ENCODE peak calls at places on chromosomes 2 and 18, in ten cellular contexts. One of them, this sample, is unnamed.

GRCh38 chr2:67446504-67446911 is 49.4 kb downstream of the ETAA1 start:
- DNase-seq in mesothelial cell of epicardium: no peak
- DNase-seq in NCI-H748 treated with DMSO at 0.1 percent for 48 hours: peak
- DNase-seq in renal cortical epithelial cell: peak
- DNase-seq in RCC 7860: no peak
- DNase-seq in DMS 273 treated with DMSO at 0.1 percent for 48 hours: peak
- DNase-seq in sciatic nerve: no peak
- DNase-seq in A673: no peak
- DNase-seq in NCI-H69: peak
- DNase-seq in stimulated activated CD4-positive, alpha-beta T cell treated with anti-CD3 and anti-CD28 coated beads, Interleukin-1b, Interleukin-23, amount 100 ng/mL, for 1 hour: no peak
- DNase-seq in this sample: no peak

GRCh38 chr2:165639504-165639903 is 154.5 kb downstream of the GALNT3 start:
- DNase-seq in mesothelial cell of epicardium: no peak
- DNase-seq in NCI-H748 treated with DMSO at 0.1 percent for 48 hours: no peak
- DNase-seq in renal cortical epithelial cell: no peak
- DNase-seq in RCC 7860: no peak
- DNase-seq in DMS 273 treated with DMSO at 0.1 percent for 48 hours: no peak
- DNase-seq in sciatic nerve: no peak
- DNase-seq in A673: no peak
- DNase-seq in NCI-H69: no peak
- DNase-seq in stimulated activated CD4-positive, alpha-beta T cell treated with anti-CD3 and anti-CD28 coated beads, Interleukin-1b, Interleukin-23, amount 100 ng/mL, for 1 hour: no peak
- DNase-seq in this sample: no peak

GRCh38 chr2:133660511-133660910 is 92.2 kb upstream of the NCKAP5 start:
- DNase-seq in mesothelial cell of epicardium: no peak
- DNase-seq in NCI-H748 treated with DMSO at 0.1 percent for 48 hours: no peak
- DNase-seq in renal cortical epithelial cell: no peak
- DNase-seq in RCC 7860: no peak
- DNase-seq in DMS 273 treated with DMSO at 0.1 percent for 48 hours: no peak
- DNase-seq in sciatic nerve: no peak
- DNase-seq in A673: no peak
- DNase-seq in NCI-H69: no peak
- DNase-seq in stimulated activated CD4-positive, alpha-beta T cell treated with anti-CD3 and anti-CD28 coated beads, Interleukin-1b, Interleukin-23, amount 100 ng/mL, for 1 hour: no peak
- DNase-seq in this sample: no peak

GRCh38 chr2:184339966-184340365 is 258.4 kb upstream of the ZNF804A start:
- DNase-seq in mesothelial cell of epicardium: no peak
- DNase-seq in NCI-H748 treated with DMSO at 0.1 percent for 48 hours: no peak
- DNase-seq in renal cortical epithelial cell: no peak
- DNase-seq in RCC 7860: no peak
- DNase-seq in DMS 273 treated with DMSO at 0.1 percent for 48 hours: no peak
- DNase-seq in sciatic nerve: no peak
- DNase-seq in A673: peak
- DNase-seq in NCI-H69: no peak
- DNase-seq in stimulated activated CD4-positive, alpha-beta T cell treated with anti-CD3 and anti-CD28 coated beads, Interleukin-1b, Interleukin-23, amount 100 ng/mL, for 1 hour: no peak
- DNase-seq in this sample: no peak

GRCh38 chr18:77059294-77059916 is 73.2 kb downstream of the MBP start:
- DNase-seq in mesothelial cell of epicardium: no peak
- DNase-seq in NCI-H748 treated with DMSO at 0.1 percent for 48 hours: peak
- DNase-seq in renal cortical epithelial cell: peak
- DNase-seq in RCC 7860: peak
- DNase-seq in DMS 273 treated with DMSO at 0.1 percent for 48 hours: no peak
- DNase-seq in sciatic nerve: peak
- DNase-seq in A673: peak
- DNase-seq in NCI-H69: peak
- DNase-seq in stimulated activated CD4-positive, alpha-beta T cell treated with anti-CD3 and anti-CD28 coated beads, Interleukin-1b, Interleukin-23, amount 100 ng/mL, for 1 hour: no peak
- DNase-seq in this sample: no peak

GRCh38 chr2:172674034-172674967 is 61.3 kb upstream of the RAPGEF4 start:
- DNase-seq in mesothelial cell of epicardium: no peak
- DNase-seq in NCI-H748 treated with DMSO at 0.1 percent for 48 hours: no peak
- DNase-seq in renal cortical epithelial cell: no peak
- DNase-seq in RCC 7860: no peak
- DNase-seq in DMS 273 treated with DMSO at 0.1 percent for 48 hours: no peak
- DNase-seq in sciatic nerve: no peak
- DNase-seq in A673: peak
- DNase-seq in NCI-H69: no peak
- DNase-seq in stimulated activated CD4-positive, alpha-beta T cell treated with anti-CD3 and anti-CD28 coated beads, Interleukin-1b, Interleukin-23, amount 100 ng/mL, for 1 hour: no peak
- DNase-seq in this sample: peak

GRCh38 chr2:73762571-73762970 is 17.3 kb downstream of the DUSP11 start:
- DNase-seq in mesothelial cell of epicardium: no peak
- DNase-seq in NCI-H748 treated with DMSO at 0.1 percent for 48 hours: no peak
- DNase-seq in renal cortical epithelial cell: peak
- DNase-seq in RCC 7860: no peak
- DNase-seq in DMS 273 treated with DMSO at 0.1 percent for 48 hours: no peak
- DNase-seq in sciatic nerve: no peak
- DNase-seq in A673: no peak
- DNase-seq in NCI-H69: no peak
- DNase-seq in stimulated activated CD4-positive, alpha-beta T cell treated with anti-CD3 and anti-CD28 coated beads, Interleukin-1b, Interleukin-23, amount 100 ng/mL, for 1 hour: no peak
- DNase-seq in this sample: no peak

GRCh38 chr18:635171-635570 is 22.3 kb upstream of the TYMS start:
- DNase-seq in mesothelial cell of epicardium: no peak
- DNase-seq in NCI-H748 treated with DMSO at 0.1 percent for 48 hours: no peak
- DNase-seq in renal cortical epithelial cell: no peak
- DNase-seq in RCC 7860: no peak
- DNase-seq in DMS 273 treated with DMSO at 0.1 percent for 48 hours: no peak
- DNase-seq in sciatic nerve: no peak
- DNase-seq in A673: no peak
- DNase-seq in NCI-H69: peak
- DNase-seq in stimulated activated CD4-positive, alpha-beta T cell treated with anti-CD3 and anti-CD28 coated beads, Interleukin-1b, Interleukin-23, amount 100 ng/mL, for 1 hour: no peak
- DNase-seq in this sample: no peak

GRCh38 chr2:85110991-85111560 is 22.1 kb upstream of the TCF7L1 start:
- DNase-seq in mesothelial cell of epicardium: no peak
- DNase-seq in NCI-H748 treated with DMSO at 0.1 percent for 48 hours: no peak
- DNase-seq in renal cortical epithelial cell: no peak
- DNase-seq in RCC 7860: no peak
- DNase-seq in DMS 273 treated with DMSO at 0.1 percent for 48 hours: no peak
- DNase-seq in sciatic nerve: no peak
- DNase-seq in A673: no peak
- DNase-seq in NCI-H69: no peak
- DNase-seq in stimulated activated CD4-positive, alpha-beta T cell treated with anti-CD3 and anti-CD28 coated beads, Interleukin-1b, Interleukin-23, amount 100 ng/mL, for 1 hour: no peak
- DNase-seq in this sample: no peak

GRCh38 chr2:127514485-127514884 is 11.8 kb downstream of the IWS1 start:
- DNase-seq in mesothelial cell of epicardium: no peak
- DNase-seq in NCI-H748 treated with DMSO at 0.1 percent for 48 hours: no peak
- DNase-seq in renal cortical epithelial cell: no peak
- DNase-seq in RCC 7860: no peak
- DNase-seq in DMS 273 treated with DMSO at 0.1 percent for 48 hours: no peak
- DNase-seq in sciatic nerve: no peak
- DNase-seq in A673: no peak
- DNase-seq in NCI-H69: no peak
- DNase-seq in stimulated activated CD4-positive, alpha-beta T cell treated with anti-CD3 and anti-CD28 coated beads, Interleukin-1b, Interleukin-23, amount 100 ng/mL, for 1 hour: no peak
- DNase-seq in this sample: no peak

GRCh38 chr2:95346738-95347671 is 49.9 kb downstream of the KCNIP3 start:
- DNase-seq in mesothelial cell of epicardium: peak
- DNase-seq in NCI-H748 treated with DMSO at 0.1 percent for 48 hours: no peak
- DNase-seq in renal cortical epithelial cell: no peak
- DNase-seq in RCC 7860: no peak
- DNase-seq in DMS 273 treated with DMSO at 0.1 percent for 48 hours: no peak
- DNase-seq in sciatic nerve: peak
- DNase-seq in A673: no peak
- DNase-seq in NCI-H69: no peak
- DNase-seq in stimulated activated CD4-positive, alpha-beta T cell treated with anti-CD3 and anti-CD28 coated beads, Interleukin-1b, Interleukin-23, amount 100 ng/mL, for 1 hour: no peak
- DNase-seq in this sample: no peak

GRCh38 chr2:196170681-196171247 is 614 bp downstream of the STK17B start:
- DNase-seq in mesothelial cell of epicardium: no peak
- DNase-seq in NCI-H748 treated with DMSO at 0.1 percent for 48 hours: peak
- DNase-seq in renal cortical epithelial cell: peak
- DNase-seq in RCC 7860: peak
- DNase-seq in DMS 273 treated with DMSO at 0.1 percent for 48 hours: no peak
- DNase-seq in sciatic nerve: no peak
- DNase-seq in A673: peak
- DNase-seq in NCI-H69: peak
- DNase-seq in stimulated activated CD4-positive, alpha-beta T cell treated with anti-CD3 and anti-CD28 coated beads, Interleukin-1b, Interleukin-23, amount 100 ng/mL, for 1 hour: no peak
- DNase-seq in this sample: peak

GRCh38 chr18:5879479-5879882 is 15.8 kb downstream of the TMEM200C start:
- DNase-seq in mesothelial cell of epicardium: no peak
- DNase-seq in NCI-H748 treated with DMSO at 0.1 percent for 48 hours: peak
- DNase-seq in renal cortical epithelial cell: peak
- DNase-seq in RCC 7860: peak
- DNase-seq in DMS 273 treated with DMSO at 0.1 percent for 48 hours: peak
- DNase-seq in sciatic nerve: no peak
- DNase-seq in A673: peak
- DNase-seq in NCI-H69: peak
- DNase-seq in stimulated activated CD4-positive, alpha-beta T cell treated with anti-CD3 and anti-CD28 coated beads, Interleukin-1b, Interleukin-23, amount 100 ng/mL, for 1 hour: no peak
- DNase-seq in this sample: no peak

GRCh38 chr18:46407471-46408166 is 249.4 kb downstream of the LOXHD1 start:
- DNase-seq in mesothelial cell of epicardium: no peak
- DNase-seq in NCI-H748 treated with DMSO at 0.1 percent for 48 hours: no peak
- DNase-seq in renal cortical epithelial cell: peak
- DNase-seq in RCC 7860: no peak
- DNase-seq in DMS 273 treated with DMSO at 0.1 percent for 48 hours: no peak
- DNase-seq in sciatic nerve: no peak
- DNase-seq in A673: no peak
- DNase-seq in NCI-H69: no peak
- DNase-seq in stimulated activated CD4-positive, alpha-beta T cell treated with anti-CD3 and anti-CD28 coated beads, Interleukin-1b, Interleukin-23, amount 100 ng/mL, for 1 hour: no peak
- DNase-seq in this sample: peak

GRCh38 chr18:54528942-54529376 is 62.1 kb upstream of the DYNAP start:
- DNase-seq in mesothelial cell of epicardium: no peak
- DNase-seq in NCI-H748 treated with DMSO at 0.1 percent for 48 hours: no peak
- DNase-seq in renal cortical epithelial cell: no peak
- DNase-seq in RCC 7860: no peak
- DNase-seq in DMS 273 treated with DMSO at 0.1 percent for 48 hours: no peak
- DNase-seq in sciatic nerve: no peak
- DNase-seq in A673: no peak
- DNase-seq in NCI-H69: no peak
- DNase-seq in stimulated activated CD4-positive, alpha-beta T cell treated with anti-CD3 and anti-CD28 coated beads, Interleukin-1b, Interleukin-23, amount 100 ng/mL, for 1 hour: no peak
- DNase-seq in this sample: no peak

GRCh38 chr2:80303825-80304521 is 579 bp downstream of the LRRTM1 start:
- DNase-seq in mesothelial cell of epicardium: peak
- DNase-seq in NCI-H748 treated with DMSO at 0.1 percent for 48 hours: no peak
- DNase-seq in renal cortical epithelial cell: no peak
- DNase-seq in RCC 7860: no peak
- DNase-seq in DMS 273 treated with DMSO at 0.1 percent for 48 hours: no peak
- DNase-seq in sciatic nerve: no peak
- DNase-seq in A673: peak
- DNase-seq in NCI-H69: peak
- DNase-seq in stimulated activated CD4-positive, alpha-beta T cell treated with anti-CD3 and anti-CD28 coated beads, Interleukin-1b, Interleukin-23, amount 100 ng/mL, for 1 hour: no peak
- DNase-seq in this sample: no peak